ENCODE peak calls at places on chromosome 2, in ten cellular contexts. H is cardiac fibroblast; V is tibial nerve; N is kidney; Y is HFF-Myc; X is CD8-positive, alpha-beta T cell; C is mesendoderm; U is astrocyte; F is PC-3; E is tibial artery. L is an unnamed sample.

GRCh38 chr2:121018136-121019057 is 266.6 kb downstream of the TFCP2L1 start:
- DNase-seq in H (peak), V (peak), N (peak), Y (no peak), X (no peak), C (peak), U (peak), F (no peak), E (peak), L (peak)

GRCh38 chr2:169828141-169828811 is 1.0 kb downstream of the UBR3 start:
- DNase-seq in H (peak), V (no peak), N (no peak), Y (no peak), X (no peak), C (peak), U (peak), F (peak), E (peak), L (peak)

GRCh38 chr2:159795781-159796667 is 2.0 kb downstream of the CD302 start:
- DNase-seq in H (no peak), V (no peak), N (no peak), Y (no peak), X (no peak), C (no peak), U (peak), F (no peak), E (no peak), L (no peak)

GRCh38 chr2:3188405-3188946 is 189.1 kb downstream of the EIPR1 start:
- DNase-seq in H (no peak), V (no peak), N (peak), Y (no peak), X (no peak), C (no peak), U (no peak), F (no peak), E (no peak), L (no peak)

GRCh38 chr2:61792355-61792754 is 61.5 kb downstream of the FAM161A start:
- DNase-seq in H (no peak), V (no peak), N (no peak), Y (no peak), X (no peak), C (no peak), U (no peak), F (no peak), E (no peak), L (no peak)

GRCh38 chr2:11071207-11071606 is 84.1 kb upstream of the SLC66A3 start:
- DNase-seq in H (peak), V (no peak), N (no peak), Y (no peak), X (no peak), C (peak), U (no peak), F (no peak), E (no peak), L (no peak)

GRCh38 chr2:27085670-27086089 is 892 bp upstream of the KHK start:
- DNase-seq in H (peak), V (peak), N (peak), Y (no peak), X (no peak), C (peak), U (peak), F (peak), E (peak), L (peak)

GRCh38 chr2:207825958-207826330 is 56.2 kb upstream of the FZD5 start:
- DNase-seq in H (no peak), V (no peak), N (no peak), Y (no peak), X (no peak), C (no peak), U (no peak), F (no peak), E (no peak), L (no peak)

GRCh38 chr2:229586746-229587705 is 127.3 kb downstream of the DNER start:
- DNase-seq in H (peak), V (peak), N (peak), Y (peak), X (no peak), C (peak), U (peak), F (peak), E (peak), L (peak)

GRCh38 chr2:149399934-149400615 is 69.7 kb downstream of the LYPD6 start:
- DNase-seq in H (no peak), V (no peak), N (no peak), Y (no peak), X (no peak), C (no peak), U (no peak), F (no peak), E (no peak), L (no peak)

GRCh38 chr2:241378816-241379215 is 22.7 kb downstream of the FARP2 start:
- DNase-seq in H (no peak), V (no peak), N (no peak), Y (no peak), X (no peak), C (no peak), U (peak), F (no peak), E (no peak), L (no peak)

GRCh38 chr2:102505290-102505689 is 32.3 kb downstream of the SLC9A4 start:
- DNase-seq in H (no peak), V (no peak), N (no peak), Y (no peak), X (no peak), C (no peak), U (no peak), F (peak), E (no peak), L (no peak)

GRCh38 chr2:132438650-132439030 is 22.0 kb downstream of the GPR39 start:
- DNase-seq in H (peak), V (no peak), N (no peak), Y (peak), X (no peak), C (peak), U (peak), F (peak), E (no peak), L (no peak)

GRCh38 chr2:191696001-191696400 is 18.1 kb downstream of the NABP1 start:
- DNase-seq in H (peak), V (no peak), N (peak), Y (peak), X (no peak), C (no peak), U (peak), F (peak), E (peak), L (peak)

GRCh38 chr2:225100856-225101294 is 58.6 kb upstream of the DOCK10 start:
- DNase-seq in H (peak), V (no peak), N (no peak), Y (peak), X (no peak), C (peak), U (peak), F (peak), E (no peak), L (no peak)

GRCh38 chr2:174607989-174608865 is 10.6 kb upstream of the WIPF1 start:
- DNase-seq in H (no peak), V (no peak), N (no peak), Y (no peak), X (no peak), C (no peak), U (no peak), F (no peak), E (no peak), L (no peak)

GRCh38 chr2:120520929-120521912 is 175.3 kb downstream of the INHBB start:
- DNase-seq in H (peak), V (no peak), N (peak), Y (no peak), X (no peak), C (peak), U (no peak), F (peak), E (no peak), L (no peak)

GRCh38 chr2:235833971-235834620 is 334.1 kb downstream of the GBX2 start:
- DNase-seq in H (no peak), V (no peak), N (no peak), Y (no peak), X (no peak), C (peak), U (no peak), F (no peak), E (no peak), L (no peak)

GRCh38 chr2:1972428-1972827 is 228.1 kb upstream of the PXDN start:
- DNase-seq in H (peak), V (no peak), N (peak), Y (no peak), X (no peak), C (peak), U (peak), F (peak), E (no peak), L (no peak)

GRCh38 chr2:196130039-196130825 is 41.1 kb downstream of the STK17B start:
- DNase-seq in H (no peak), V (no peak), N (no peak), Y (no peak), X (no peak), C (peak), U (no peak), F (no peak), E (no peak), L (no peak)

GRCh38 chr2:25201265-25201664 is 32.9 kb upstream of the POMC start:
- DNase-seq in H (no peak), V (no peak), N (no peak), Y (no peak), X (no peak), C (peak), U (no peak), F (peak), E (no peak), L (no peak)

GRCh38 chr2:79660552-79660951 is 147.7 kb downstream of the CTNNA2 start:
- DNase-seq in H (peak), V (no peak), N (no peak), Y (no peak), X (no peak), C (no peak), U (no peak), F (no peak), E (no peak), L (no peak)

GRCh38 chr2:84958135-84959044 is 12.6 kb upstream of the KCMF1 start:
- DNase-seq in H (peak), V (no peak), N (peak), Y (peak), X (no peak), C (peak), U (peak), F (peak), E (peak), L (no peak)

GRCh38 chr2:120994301-120994700 is 258.6 kb downstream of the GLI2 start:
- DNase-seq in H (no peak), V (no peak), N (no peak), Y (no peak), X (no peak), C (no peak), U (no peak), F (no peak), E (no peak), L (no peak)

GRCh38 chr2:33278245-33278943 is 198.1 kb upstream of the RASGRP3 start:
- DNase-seq in H (peak), V (no peak), N (no peak), Y (no peak), X (no peak), C (no peak), U (no peak), F (no peak), E (peak), L (no peak)

GRCh38 chr2:69054431-69054830 is 41.5 kb downstream of the ANTXR1 start:
- DNase-seq in H (no peak), V (no peak), N (no peak), Y (no peak), X (no peak), C (no peak), U (peak), F (no peak), E (no peak), L (no peak)

GRCh38 chr2:27884546-27884945 is 5.6 kb downstream of the RBKS start:
- DNase-seq in H (no peak), V (no peak), N (no peak), Y (no peak), X (no peak), C (no peak), U (no peak), F (no peak), E (no peak), L (no peak)

GRCh38 chr2:71154798-71155197 is 24.4 kb downstream of the MPHOSPH10 start:
- DNase-seq in H (no peak), V (no peak), N (no peak), Y (no peak), X (no peak), C (peak), U (no peak), F (peak), E (no peak), L (no peak)

GRCh38 chr2:149093579-149093978 is 55.1 kb downstream of the LYPD6B start:
- DNase-seq in H (no peak), V (no peak), N (no peak), Y (no peak), X (no peak), C (no peak), U (no peak), F (no peak), E (no peak), L (no peak)

GRCh38 chr2:28507806-28508764 is 12.2 kb downstream of the PLB1 start:
- DNase-seq in H (peak), V (no peak), N (peak), Y (no peak), X (no peak), C (peak), U (peak), F (peak), E (no peak), L (no peak)

GRCh38 chr2:229163893-229164292 is 107.2 kb downstream of the PID1 start:
- DNase-seq in H (no peak), V (no peak), N (no peak), Y (no peak), X (no peak), C (no peak), U (no peak), F (no peak), E (no peak), L (no peak)

GRCh38 chr2:170332676-170333402 is 154.9 kb downstream of the MYO3B start:
- DNase-seq in H (no peak), V (no peak), N (no peak), Y (no peak), X (no peak), C (no peak), U (no peak), F (no peak), E (no peak), L (no peak)

GRCh38 chr2:231159306-231159705 is 34.5 kb upstream of the HTR2B start:
- DNase-seq in H (no peak), V (no peak), N (no peak), Y (no peak), X (no peak), C (no peak), U (no peak), F (no peak), E (no peak), L (no peak)

GRCh38 chr2:109293663-109294062 is 164.7 kb downstream of the SH3RF3 start:
- DNase-seq in H (no peak), V (no peak), N (peak), Y (no peak), X (no peak), C (no peak), U (no peak), F (no peak), E (no peak), L (no peak)

GRCh38 chr2:201699384-201699783 is 940 bp upstream of the MPP4 start:
- DNase-seq in H (peak), V (no peak), N (no peak), Y (no peak), X (no peak), C (no peak), U (peak), F (no peak), E (no peak), L (no peak)

GRCh38 chr2:86037141-86037794 is 68.4 kb downstream of the POLR1A start:
- DNase-seq in H (peak), V (peak), N (peak), Y (peak), X (peak), C (no peak), U (peak), F (no peak), E (peak), L (peak)

GRCh38 chr2:86035371-86035882 is 70.3 kb downstream of the POLR1A start:
- DNase-seq in H (no peak), V (no peak), N (peak), Y (no peak), X (no peak), C (no peak), U (no peak), F (no peak), E (peak), L (no peak)

GRCh38 chr2:86036790-86037138 is 68.9 kb downstream of the POLR1A start:
- DNase-seq in H (no peak), V (no peak), N (no peak), Y (no peak), X (no peak), C (no peak), U (no peak), F (no peak), E (no peak), L (no peak)

GRCh38 chr2:86037795-86038192 is 67.9 kb downstream of the POLR1A start:
- DNase-seq in H (no peak), V (no peak), N (no peak), Y (no peak), X (no peak), C (no peak), U (no peak), F (no peak), E (no peak), L (no peak)

GRCh38 chr2:86035883-86036789 is 69.5 kb downstream of the POLR1A start:
- DNase-seq in H (peak), V (peak), N (peak), Y (peak), X (peak), C (peak), U (peak), F (no peak), E (peak), L (peak)
- H3K4me3 ChIP-seq in H (no peak), V (no peak), N (no peak), Y (no peak), X (peak), C (no peak), U (peak), F (no peak), E (no peak), L (no peak)

GRCh38 chr2:37582911-37583310 is 88.5 kb downstream of the CDC42EP3 start:
- DNase-seq in H (no peak), V (no peak), N (no peak), Y (no peak), X (peak), C (no peak), U (no peak), F (no peak), E (no peak), L (no peak)
- H3K4me3 ChIP-seq in H (no peak), V (no peak), N (no peak), Y (no peak), X (no peak), C (no peak), U (no peak), F (no peak), E (no peak), L (peak)

GRCh38 chr2:217858519-217859466 is 144.0 kb downstream of the TNS1 start:
- DNase-seq in H (peak), V (peak), N (peak), Y (no peak), X (no peak), C (peak), U (peak), F (no peak), E (peak), L (peak)
- H3K4me3 ChIP-seq in H (peak), V (peak), N (peak), Y (no peak), X (no peak), C (no peak), U (no peak), F (no peak), E (peak), L (peak)

GRCh38 chr2:127155901-127156300 is 48.9 kb upstream of the BIN1 start:
- DNase-seq in H (peak), V (no peak), N (peak), Y (no peak), X (peak), C (no peak), U (peak), F (no peak), E (no peak), L (no peak)
- H3K4me3 ChIP-seq in H (no peak), V (no peak), N (no peak), Y (no peak), X (no peak), C (no peak), U (no peak), F (no peak), E (no peak), L (no peak)

DNA sequence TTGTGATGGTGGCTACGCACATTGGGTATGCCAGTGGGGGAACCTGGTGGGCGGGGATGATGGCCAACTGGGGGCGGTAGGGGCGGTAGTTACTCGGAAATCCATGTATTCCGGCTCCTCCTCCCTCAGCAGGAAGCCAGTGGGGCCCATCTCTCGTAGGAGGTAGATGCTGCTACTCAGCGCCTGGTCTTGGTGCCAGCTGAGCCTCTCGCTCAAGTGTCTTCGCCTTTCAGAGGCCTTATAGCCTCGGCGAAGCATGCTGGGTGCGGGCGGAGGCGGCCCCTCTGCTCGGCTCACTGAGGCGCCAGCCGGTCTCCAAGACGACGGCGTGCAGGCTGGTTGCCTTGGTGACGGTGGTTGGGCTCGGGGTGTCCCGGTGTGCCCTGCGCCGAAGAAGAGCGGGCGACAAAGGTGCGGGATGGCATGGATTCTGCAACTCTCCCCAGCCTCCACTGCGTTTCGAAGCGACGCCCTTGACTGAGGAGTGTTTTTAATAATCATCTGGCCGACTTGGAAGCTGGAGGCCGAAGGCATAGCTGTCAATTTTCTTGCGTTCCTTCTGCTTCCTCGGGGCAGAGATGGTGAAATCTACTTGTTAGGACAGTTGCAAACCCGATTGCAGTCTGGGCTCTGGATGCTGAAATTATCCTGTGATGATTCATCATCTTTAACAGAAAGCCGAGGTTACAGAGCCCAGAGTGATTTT is at the start of gene ZSWIM2:
- DNase-seq in H (peak), V (peak), N (peak), Y (peak), X (no peak), C (peak), U (peak), F (no peak), E (peak), L (peak)
- H3K4me3 ChIP-seq in H (peak), V (peak), N (peak), Y (peak), X (peak), C (peak), U (peak), F (no peak), E (peak), L (peak)

L was measured in heart left ventricle.